ENCODE peak calls at places on chromosomes 5 and 9, in eight cellular contexts. G is hepatocyte; P is cardiac muscle cell; A is mesendoderm; V is mammary epithelial cell; W is heart left ventricle; I is pancreas; J is CD8-positive, alpha-beta memory T cell. T is an unnamed sample.

GRCh38 chr5:172910828-172911627 is 48.2 kb upstream of the RPL26L1 start:
- DNase-seq in A (peak; percentile 48), J (no peak), W (peak; percentile 73), I (peak; percentile 40), P (peak; percentile 92), G (peak; percentile 55), V (peak; percentile 36), T (peak; percentile 61)

GRCh38 chr5:104363567-104363966 is 801.0 kb upstream of the NUDT12 start:
- DNase-seq in J (no peak), W (no peak), P (no peak), I (no peak), G (no peak), V (no peak), A (no peak), T (no peak)

GRCh38 chr9:136239963-136240330 is 5.7 kb downstream of the QSOX2 start:
- DNase-seq in W (no peak), V (no peak), I (no peak), P (no peak), J (no peak), A (no peak), G (no peak), T (no peak)

GRCh38 chr5:131001507-131001906 is 163.5 kb downstream of the HINT1 start:
- DNase-seq in A (no peak), G (no peak), P (no peak), V (no peak), W (no peak), J (no peak), I (no peak), T (no peak)

GRCh38 chr5:97501286-97501964 is 318.4 kb upstream of the RIOK2 start:
- DNase-seq in V (no peak), W (no peak), A (no peak), I (no peak), G (no peak), J (no peak), P (no peak), T (no peak)

GRCh38 chr5:131209506-131210191 is 38.9 kb downstream of the LYRM7 start:
- DNase-seq in W (no peak), A (peak; percentile 43), V (no peak), I (no peak), G (no peak), J (peak; percentile 80), P (no peak), T (no peak)

GRCh38 chr5:82019342-82020138 is 47.7 kb downstream of the ATG10 start:
- DNase-seq in V (no peak), W (no peak), J (no peak), P (no peak), G (peak; percentile 21), I (no peak), A (peak; percentile 61), T (no peak)

GRCh38 chr9:133955821-133956411 is 36.2 kb downstream of the VAV2 start:
- DNase-seq in G (peak; percentile 75), A (peak; percentile 82), W (peak; percentile 30), P (peak; percentile 59), I (peak; percentile 55), J (no peak), V (no peak), T (no peak)

GRCh38 chr5:107389769-107390168 is 281.0 kb downstream of the EFNA5 start:
- DNase-seq in V (no peak), P (no peak), J (no peak), G (no peak), A (peak; percentile 17), W (no peak), I (no peak), T (no peak)

GRCh38 chr5:135353952-135354721 is 44.9 kb downstream of the MACROH2A1 start:
- DNase-seq in I (no peak), G (no peak), W (no peak), V (no peak), P (peak; percentile 88), A (no peak), J (no peak), T (no peak)

GRCh38 chr5:139092741-139093140 is 105.4 kb downstream of the SIL1 start:
- DNase-seq in A (no peak), P (no peak), V (no peak), W (no peak), G (no peak), I (no peak), J (no peak), T (no peak)

GRCh38 chr5:107669543-107670027 is 1.2 kb downstream of the EFNA5 start:
- DNase-seq in W (peak; percentile 50), A (peak; percentile 73), I (no peak), J (no peak), P (peak; percentile 59), V (peak; percentile 55), G (peak; percentile 55), T (peak; percentile 37)

GRCh38 chr5:40904205-40904993 is 4.9 kb upstream of the C7 start:
- DNase-seq in G (peak; percentile 82), V (peak; percentile 49), I (peak; percentile 26), A (peak; percentile 87), J (no peak), W (peak; percentile 65), P (peak; percentile 93), T (peak; percentile 51)

GRCh38 chr5:141564216-141564692 is 54.5 kb downstream of the DIAPH1 start:
- DNase-seq in A (peak; percentile 99), V (peak; percentile 85), I (peak; percentile 38), J (peak; percentile 84), W (peak; percentile 51), G (peak; percentile 90), P (peak; percentile 97), T (peak; percentile 73)

GRCh38 chr5:177353093-177353492 is 1.6 kb upstream of the LMAN2 start:
- DNase-seq in P (no peak), I (no peak), V (no peak), A (no peak), W (peak; percentile 14), G (no peak), J (no peak), T (no peak)

GRCh38 chr5:132591140-132591539 is 34.4 kb downstream of the RAD50 start:
- DNase-seq in J (no peak), G (no peak), A (peak; percentile 2), V (no peak), I (no peak), W (no peak), P (peak; percentile 21), T (no peak)

GRCh38 chr9:92590386-92590785 is 54.6 kb upstream of the ECM2 start:
- DNase-seq in G (peak; percentile 35), V (no peak), W (peak; percentile 83), P (peak; percentile 88), A (no peak), J (no peak), I (no peak), T (no peak)

GRCh38 chr5:68011801-68012200 is 203.8 kb upstream of the PIK3R1 start:
- DNase-seq in G (no peak), I (no peak), A (no peak), P (peak; percentile 43), V (no peak), W (no peak), J (no peak), T (no peak)

GRCh38 chr9:37503736-37504135 is 18.0 kb downstream of the POLR1E start:
- DNase-seq in V (no peak), A (peak; percentile 4), W (no peak), I (no peak), G (no peak), J (peak; percentile 73), P (peak; percentile 30), T (peak; percentile 41)
- H3K4me1 ChIP-seq in V (no peaks in the 10 kb centered on the region), A (no peaks in the 10 kb centered on the region), W (no peaks in the 10 kb centered on the region), I (no peaks in the 10 kb centered on the region), G (no peaks in the 10 kb centered on the region), J (no peaks in the 10 kb centered on the region), P (no peaks in the 10 kb centered on the region), T (no peaks in the 10 kb centered on the region)

DNA sequence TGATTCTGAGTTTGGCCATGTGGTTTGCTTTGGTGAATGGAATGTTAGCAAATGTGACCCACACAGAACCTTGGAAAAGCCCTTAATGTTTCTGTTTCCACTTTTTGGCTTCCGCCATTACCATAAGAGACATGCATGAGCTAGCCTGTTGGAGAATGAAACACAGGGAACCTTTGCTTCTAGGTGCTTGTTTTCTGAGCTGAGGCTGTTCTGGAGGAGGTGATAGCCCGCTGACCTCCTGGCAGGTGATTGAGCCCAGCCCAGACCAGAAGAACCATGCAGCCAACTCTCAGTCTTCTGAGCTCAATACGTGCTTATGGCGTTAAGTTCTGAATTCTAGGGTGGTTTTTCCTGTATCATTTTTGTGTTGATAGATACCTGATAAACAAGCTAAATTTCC is 148.6 kb upstream of the KLF9 start:
- DNase-seq in A (no peak), W (no peak), I (no peak), J (no peak), G (no peak), V (no peak), P (no peak), T (no peak)
- H3K4me1 ChIP-seq in A (no peaks in the 10 kb centered on the region), W (peaks cover 5% of the 10 kb centered on the region), I (no peaks in the 10 kb centered on the region), J (peaks cover 33% of the 10 kb centered on the region), G (peaks cover 17% of the 10 kb centered on the region), V (peaks cover 10% of the 10 kb centered on the region), P (peaks cover 8% of the 10 kb centered on the region), T (no peaks in the 10 kb centered on the region)

DNA sequence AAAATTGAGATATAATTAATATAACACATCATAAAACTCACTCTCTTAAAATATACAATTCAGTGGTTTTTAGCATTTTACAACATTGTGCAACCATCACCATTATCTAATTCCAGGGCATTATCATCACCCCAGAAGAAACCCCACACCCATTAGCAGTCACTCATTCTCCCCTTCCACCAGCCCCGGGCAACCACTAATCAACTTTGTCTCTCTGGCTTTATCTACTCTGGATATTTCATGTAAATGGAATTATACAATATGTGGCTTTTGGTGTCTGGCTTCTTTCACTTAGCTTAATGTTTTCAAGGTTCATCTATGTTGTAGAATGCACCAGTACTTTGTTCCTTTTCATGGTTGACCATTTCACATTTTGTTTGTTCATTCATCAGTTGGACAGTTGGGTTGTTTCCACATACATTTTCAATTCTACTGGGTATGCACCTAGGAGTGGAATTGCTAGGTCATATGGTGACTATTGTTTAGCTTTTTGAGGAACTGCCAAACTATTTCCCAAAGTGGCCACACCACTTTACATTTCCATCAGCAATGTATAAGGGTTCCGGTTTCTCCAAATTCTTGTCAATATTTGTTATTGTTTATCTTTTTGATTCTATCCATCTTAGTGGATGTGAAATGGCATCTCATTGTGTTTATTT is 62.4 kb downstream of the MARCHF3 start:
- DNase-seq in G (no peak), W (no peak), V (no peak), I (no peak), A (no peak), J (no peak), P (peak; percentile 48), T (no peak)
- H3K4me1 ChIP-seq in G (no peaks in the 10 kb centered on the region), W (peaks cover 40% of the 10 kb centered on the region), V (peaks cover 10% of the 10 kb centered on the region), I (no peaks in the 10 kb centered on the region), A (peaks cover 4% of the 10 kb centered on the region), J (peaks cover 17% of the 10 kb centered on the region), P (peaks cover 2% of the 10 kb centered on the region), T (peaks cover 30% of the 10 kb centered on the region)

DNA sequence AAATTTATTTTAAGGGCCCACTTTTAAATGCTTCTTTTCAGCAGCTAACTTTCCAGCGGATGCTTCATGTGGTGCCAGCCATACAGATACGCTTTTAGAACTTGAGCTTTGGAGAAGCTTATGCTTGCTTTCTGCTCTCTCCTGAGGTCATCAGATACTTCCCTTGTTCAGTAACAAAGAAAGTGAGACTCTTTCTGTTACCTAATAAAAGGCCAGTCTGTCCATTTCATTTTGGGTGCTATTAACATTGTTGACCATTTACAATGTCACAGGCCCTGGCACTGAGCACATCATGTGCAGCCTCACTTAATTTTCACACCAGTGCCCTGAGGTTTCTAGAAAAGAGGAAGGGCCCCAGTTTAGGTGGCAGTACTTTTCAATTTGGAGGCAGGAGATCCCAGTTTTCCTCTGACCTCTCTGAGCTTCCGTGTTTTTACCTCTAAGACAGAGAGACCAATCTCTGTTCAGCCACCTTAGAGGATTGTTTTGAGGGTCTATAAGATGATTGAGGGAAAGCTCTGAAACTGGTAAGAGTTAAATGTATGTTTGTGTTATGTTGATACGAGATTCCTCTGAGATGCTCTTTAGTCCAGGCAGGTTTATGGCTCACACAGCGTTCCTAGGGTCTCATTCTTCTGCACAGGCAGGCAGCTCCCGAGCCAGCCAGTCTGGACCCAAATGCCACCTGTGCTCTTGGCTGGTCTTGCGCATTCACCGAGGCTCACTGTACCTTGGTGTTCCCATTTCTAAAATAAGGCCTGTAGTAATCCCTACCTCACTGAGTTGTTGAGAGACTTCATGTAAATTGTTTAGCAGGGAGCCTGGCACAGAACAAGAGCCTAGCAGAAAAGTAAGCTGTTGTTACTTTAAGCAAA is 4.4 kb downstream of the ABL1 start:
- DNase-seq in P (no peak), G (no peak), J (no peak), I (no peak), W (no peak), V (no peak), A (no peak), T (no peak)
- H3K4me1 ChIP-seq in P (peaks cover 23% of the 10 kb centered on the region), G (peaks cover 59% of the 10 kb centered on the region), J (peaks cover 19% of the 10 kb centered on the region), I (peaks cover under 1% of the 10 kb centered on the region), W (peaks cover 73% of the 10 kb centered on the region), V (peaks cover 12% of the 10 kb centered on the region), A (peaks cover 11% of the 10 kb centered on the region), T (peaks cover 11% of the 10 kb centered on the region)

T was measured in lung.